ENCODE peak calls at places on chromosomes 11 and 22, in eight cellular contexts. J, P, K, W, S, B, F and L are unnamed samples.

GRCh38 chr11:9815486-9816136 is 151.7 kb downstream of the SWAP70 start:
- DNase-seq in J (no peak), P (peak), K (no peak), W (no peak), S (peak), B (peak), F (no peak), L (peak)

GRCh38 chr11:66676931-66677598 is 622 bp downstream of the RBM4B start:
- DNase-seq in J (no peak), P (peak), K (no peak), W (no peak), S (peak), B (no peak), F (no peak), L (no peak)

GRCh38 chr22:49515486-49515885 is 312.2 kb downstream of the BRD1 start:
- DNase-seq in J (no peak), P (no peak), K (no peak), W (no peak), S (no peak), B (no peak), F (no peak), L (no peak)

GRCh38 chr11:82906236-82906635 is 4.7 kb downstream of the DDIAS start:
- DNase-seq in J (no peak), P (peak), K (no peak), W (peak), S (peak), B (peak), F (no peak), L (no peak)

GRCh38 chr11:129973809-129974208 is 28.8 kb downstream of the PRDM10 start:
- DNase-seq in J (peak), P (no peak), K (no peak), W (no peak), S (no peak), B (no peak), F (no peak), L (peak)

GRCh38 chr11:113540416-113541330 is 65.5 kb upstream of the DRD2 start:
- DNase-seq in J (peak), P (no peak), K (no peak), W (no peak), S (no peak), B (no peak), F (no peak), L (no peak)

GRCh38 chr11:28343304-28344233 is 235.4 kb downstream of the METTL15 start:
- DNase-seq in J (no peak), P (peak), K (peak), W (peak), S (peak), B (peak), F (no peak), L (peak)

GRCh38 chr11:68167474-68167873 is 45.6 kb downstream of the KMT5B start:
- DNase-seq in J (no peak), P (no peak), K (no peak), W (no peak), S (no peak), B (no peak), F (no peak), L (no peak)

GRCh38 chr22:27416553-27417427 is 384.8 kb downstream of the MN1 start:
- DNase-seq in J (peak), P (peak), K (peak), W (no peak), S (peak), B (peak), F (no peak), L (no peak)
- TF ChIP-seq CTCF in J (no peak), P (peak), K (no peak), W (no peak), S (peak), B (no peak), F (no peak), L (peak)

GRCh38 chr11:33832676-33833075 is 58.4 kb upstream of the FBXO3 start:
- DNase-seq in J (no peak), P (no peak), K (no peak), W (no peak), S (no peak), B (no peak), F (no peak), L (no peak)

GRCh38 chr11:33829430-33830141 is 55.3 kb upstream of the FBXO3 start:
- DNase-seq in J (peak), P (peak), K (peak), W (peak), S (peak), B (peak), F (peak), L (peak)

GRCh38 chr11:33830903-33831648 is 56.8 kb upstream of the FBXO3 start:
- DNase-seq in J (no peak), P (no peak), K (no peak), W (no peak), S (peak), B (no peak), F (no peak), L (no peak)

DNA sequence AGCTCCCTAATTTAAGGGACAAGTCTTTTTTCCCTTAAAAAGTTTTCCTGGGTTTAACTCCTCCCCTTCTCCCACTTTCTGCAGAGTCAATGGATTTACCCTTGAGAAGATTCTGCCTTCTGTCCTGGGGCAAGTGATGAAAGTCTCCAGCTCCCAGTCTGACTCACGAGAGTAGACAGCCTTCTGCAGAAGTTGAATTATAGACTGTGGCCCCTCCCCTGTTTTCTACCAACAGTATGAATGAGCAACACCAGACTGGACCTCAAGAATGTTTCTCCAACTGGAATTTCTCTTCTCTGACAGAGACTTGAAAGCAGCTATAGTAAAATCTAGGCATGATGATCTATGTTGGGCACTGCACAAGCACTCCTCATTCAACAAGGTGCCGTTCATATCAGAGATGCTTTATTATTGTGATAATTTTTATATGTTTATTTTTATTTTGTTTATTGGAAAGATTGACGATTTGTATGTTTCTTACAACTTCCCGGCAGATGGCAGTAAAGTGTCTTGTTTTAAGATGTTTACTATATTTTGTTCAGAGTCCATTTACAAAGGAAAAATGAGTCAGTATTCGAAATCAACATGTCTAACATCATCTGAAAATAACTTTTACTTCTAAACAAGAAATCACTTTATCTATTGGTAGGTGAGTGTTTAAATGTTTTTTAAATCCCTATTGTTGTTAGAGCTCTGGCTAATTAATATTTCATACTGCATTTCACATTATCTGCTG is 56.6 kb downstream of the LMO2 start:
- DNase-seq in J (no peak), P (peak), K (peak), W (peak), S (peak), B (peak), F (peak), L (no peak)
- TF ChIP-seq CTCF in J (no peak), P (peak), K (peak), W (peak), S (peak), B (no peak), F (no peak), L (no peak)

GRCh38 chr22:19810381-19811141 is 44.1 kb downstream of the GNB1L start:
- DNase-seq in J (peak), P (peak), K (no peak), W (no peak), S (peak), B (peak), F (no peak), L (no peak)
- TF ChIP-seq CTCF in J (no peak), P (no peak), K (no peak), W (no peak), S (no peak), B (no peak), F (no peak), L (no peak)

GRCh38 chr11:131886201-131886600 is 515.8 kb downstream of the NTM start:
- DNase-seq in J (no peak), P (no peak), K (no peak), W (no peak), S (no peak), B (no peak), F (no peak), L (no peak)

GRCh38 chr11:131885371-131885770 is 515.0 kb downstream of the NTM start:
- DNase-seq in J (no peak), P (no peak), K (no peak), W (no peak), S (no peak), B (no peak), F (no peak), L (no peak)

GRCh38 chr11:131889760-131890620 is 519.6 kb downstream of the NTM start:
- DNase-seq in J (no peak), P (no peak), K (no peak), W (no peak), S (no peak), B (peak), F (no peak), L (no peak)

GRCh38 chr11:131888230-131888826 is 517.9 kb downstream of the NTM start:
- DNase-seq in J (no peak), P (peak), K (peak), W (no peak), S (peak), B (peak), F (no peak), L (peak)

GRCh38 chr11:131889146-131889577 is 518.7 kb downstream of the NTM start:
- DNase-seq in J (no peak), P (peak), K (peak), W (no peak), S (peak), B (peak), F (no peak), L (peak)
- TF ChIP-seq CTCF in J (no peak), P (no peak), K (no peak), W (no peak), S (no peak), B (no peak), F (no peak), L (no peak)